ENCODE peak calls at places on chromosome 2, in four cellular contexts. C is ovary, V is PC-3, J is endothelial cell of umbilical vein. Q is an unnamed sample.
A peak's percentile ranks its signal among the peaks of the same experiment; 100 is the strongest.

GRCh38 chr2:21367421-21367820 is 243.7 kb downstream of the TDRD15 start:
- DNase-seq in J (no peak), V (peak; percentile 19), C (no peak), Q (no peak)

GRCh38 chr2:157866202-157866601 is 9.9 kb downstream of the ACVR1 start:
- DNase-seq in J (peak; percentile 75), C (no peak), V (peak; percentile 13), Q (no peak)

GRCh38 chr2:104969564-104969963 is 68.3 kb upstream of the MRPS9 start:
- DNase-seq in J (no peak), V (peak; percentile 75), C (no peak), Q (no peak)

GRCh38 chr2:675051-675450 is 2.2 kb downstream of the TMEM18 start:
- DNase-seq in V (no peak), C (no peak), J (no peak), Q (no peak)

GRCh38 chr2:3254438-3254941 is 123.1 kb downstream of the EIPR1 start:
- DNase-seq in J (no peak), C (no peak), V (no peak), Q (no peak)

GRCh38 chr2:204074434-204074833 is 137.9 kb downstream of the ICOS start:
- DNase-seq in V (no peak), J (no peak), C (no peak), Q (peak; percentile 16)

GRCh38 chr2:2269989-2270562 is 61.0 kb downstream of the MYT1L start:
- DNase-seq in V (no peak), C (no peak), J (no peak), Q (no peak)

GRCh38 chr2:240512109-240512485 is 45.7 kb downstream of the ANKMY1 start:
- DNase-seq in J (no peak), V (no peak), C (no peak), Q (no peak)

GRCh38 chr2:53913721-53914120 is 54.0 kb upstream of the GPR75 start:
- DNase-seq in J (peak; percentile 91), V (no peak), C (no peak), Q (peak; percentile 23)

GRCh38 chr2:121501554-121501953 is 29.1 kb upstream of the RNU4ATAC start:
- DNase-seq in J (no peak), C (no peak), V (peak; percentile 64), Q (no peak)

GRCh38 chr2:67130526-67131309 is 266.4 kb upstream of the ETAA1 start:
- DNase-seq in J (peak; percentile 94), C (no peak), V (peak; percentile 16), Q (no peak)

GRCh38 chr2:120678251-120678650 is 57.4 kb upstream of the GLI2 start:
- DNase-seq in C (no peak), J (no peak), V (peak; percentile 13), Q (peak; percentile 32)

GRCh38 chr2:73952499-73953446 is 26.1 kb downstream of the DGUOK start:
- DNase-seq in J (peak; percentile 26), V (peak; percentile 9), C (no peak), Q (no peak)

GRCh38 chr2:80303006-80303741 is 1.4 kb downstream of the LRRTM1 start:
- DNase-seq in V (no peak), C (no peak), J (no peak), Q (no peak)

GRCh38 chr2:1489486-1489885 is 76.2 kb downstream of the TPO start:
- DNase-seq in J (no peak), C (no peak), V (no peak), Q (no peak)

GRCh38 chr2:170408461-170409163 is 230.7 kb downstream of the MYO3B start:
- DNase-seq in C (no peak), J (peak; percentile 13), V (no peak), Q (no peak)

GRCh38 chr2:118859157-118859770 is 11.8 kb upstream of the EN1 start:
- DNase-seq in J (no peak), V (no peak), C (no peak), Q (no peak)

GRCh38 chr2:56314809-56315208 is 131.0 kb downstream of the CCDC85A start:
- DNase-seq in J (no peak), C (no peak), V (no peak), Q (no peak)

GRCh38 chr2:223560704-223561435 is 41.3 kb downstream of the SCG2 start:
- DNase-seq in C (no peak), J (no peak), V (peak; percentile 72), Q (no peak)

GRCh38 chr2:84243788-84244627 is 215.1 kb downstream of the SUCLG1 start:
- DNase-seq in J (no peak), C (no peak), V (no peak), Q (no peak)

GRCh38 chr2:151782378-151783132 is 45.7 kb downstream of the ARL5A start:
- DNase-seq in C (no peak), J (no peak), V (no peak), Q (no peak)

GRCh38 chr2:190355968-190356657 is 12.7 kb downstream of the INPP1 start:
- DNase-seq in J (no peak), C (no peak), V (no peak), Q (no peak)

GRCh38 chr2:70113396-70114100 is 26.3 kb downstream of the PCBP1 start:
- DNase-seq in C (no peak), J (no peak), V (no peak), Q (no peak)

GRCh38 chr2:121777699-121778058 is 22.2 kb downstream of the TSN start:
- DNase-seq in J (peak; percentile 67), V (peak; percentile 93), C (no peak), Q (no peak)

GRCh38 chr2:240050278-240050677 is 3.0 kb downstream of the OR6B3 start:
- DNase-seq in J (no peak), C (no peak), V (no peak), Q (no peak)

GRCh38 chr2:109365131-109365530 is 236.1 kb downstream of the SH3RF3 start:
- DNase-seq in J (no peak), C (no peak), V (no peak), Q (no peak)

GRCh38 chr2:32711219-32711618 is 83.4 kb downstream of the TTC27 start:
- DNase-seq in J (peak; percentile 93), V (peak; percentile 90), C (no peak), Q (no peak)

GRCh38 chr2:196289000-196289399 is 117.6 kb upstream of the STK17B start:
- DNase-seq in V (no peak), J (no peak), C (no peak), Q (no peak)

GRCh38 chr2:196290569-196290968 is 119.2 kb upstream of the STK17B start:
- DNase-seq in C (no peak), J (no peak), V (no peak), Q (no peak)

GRCh38 chr2:196291418-196291817 is 120.0 kb upstream of the STK17B start:
- DNase-seq in J (no peak), C (no peak), V (peak; percentile 89), Q (no peak)

GRCh38 chr2:196291873-196292800 is 120.8 kb upstream of the STK17B start:
- DNase-seq in C (no peak), V (peak; percentile 99), J (no peak), Q (no peak)

DNA sequence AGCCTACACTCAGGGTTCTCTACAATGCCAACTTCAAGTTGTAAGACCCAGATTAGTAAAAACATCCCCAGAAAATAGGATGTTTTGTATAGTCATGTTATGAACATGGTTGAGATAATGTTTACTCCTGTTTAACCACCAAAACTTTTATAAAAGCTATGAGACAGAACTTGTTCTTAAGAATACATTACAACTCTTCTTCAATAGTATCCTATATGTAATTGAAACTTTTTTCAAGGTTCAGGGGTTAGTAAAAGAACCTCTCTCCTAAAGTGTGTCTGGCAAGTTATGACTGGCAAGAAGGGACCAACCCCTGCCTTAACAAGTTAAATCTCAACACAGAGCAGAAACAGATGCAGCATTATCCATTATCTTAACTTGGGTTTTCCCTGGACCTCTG is 118.8 kb upstream of the STK17B start:
- DNase-seq in J (no peak), C (no peak), V (no peak), Q (no peak)
- H3K4me3 ChIP-seq in J (no peak overlapping the region), C (no peak overlapping the region), V (no peak overlapping the region), Q (no peak overlapping the region)

GRCh38 chr2:130389363-130389762 is 33.5 kb downstream of the PTPN18 start:
- DNase-seq in C (no peak), V (no peak), J (no peak), Q (no peak)

GRCh38 chr2:130390460-130391057 is 34.7 kb downstream of the PTPN18 start:
- DNase-seq in J (no peak), V (no peak), C (peak; percentile 43), Q (no peak)

GRCh38 chr2:130389783-130390182 is 33.9 kb downstream of the PTPN18 start:
- DNase-seq in V (no peak), J (no peak), C (no peak), Q (no peak)

GRCh38 chr2:130391872-130392670 is 36.2 kb downstream of the PTPN18 start:
- DNase-seq in C (no peak), V (no peak), J (no peak), Q (no peak)

GRCh38 chr2:130391058-130391871 is 35.4 kb downstream of the PTPN18 start:
- DNase-seq in C (peak; percentile 77), V (peak; percentile 74), J (peak; percentile 77), Q (no peak)
- H3K4me3 ChIP-seq in C (peak overlapping the region; percentile 83), V (peak overlapping the region; percentile 78), J (peak overlapping the region; percentile 39), Q (peak overlapping the region; percentile 76)

GRCh38 chr2:88053301-88053700 is 2.3 kb downstream of the KRCC1 start:
- DNase-seq in V (no peak), C (no peak), J (peak; percentile 34), Q (peak; percentile 82)
- H3K4me3 ChIP-seq in V (no peak overlapping the region), C (no peak overlapping the region), J (peak overlapping the region; percentile 12), Q (no peak overlapping the region)

GRCh38 chr2:232278534-232278933 is 100.0 kb upstream of the ALPP start:
- DNase-seq in J (no peak), V (peak; percentile 54), C (no peak), Q (no peak)

GRCh38 chr2:232276739-232277313 is 101.7 kb upstream of the ALPP start:
- DNase-seq in V (no peak), J (no peak), C (no peak), Q (no peak)

GRCh38 chr2:232273903-232274598 is 104.5 kb upstream of the ALPP start:
- DNase-seq in C (no peak), V (no peak), J (no peak), Q (no peak)

GRCh38 chr2:232276084-232276738 is 102.3 kb upstream of the ALPP start:
- DNase-seq in C (no peak), J (no peak), V (no peak), Q (no peak)

DNA sequence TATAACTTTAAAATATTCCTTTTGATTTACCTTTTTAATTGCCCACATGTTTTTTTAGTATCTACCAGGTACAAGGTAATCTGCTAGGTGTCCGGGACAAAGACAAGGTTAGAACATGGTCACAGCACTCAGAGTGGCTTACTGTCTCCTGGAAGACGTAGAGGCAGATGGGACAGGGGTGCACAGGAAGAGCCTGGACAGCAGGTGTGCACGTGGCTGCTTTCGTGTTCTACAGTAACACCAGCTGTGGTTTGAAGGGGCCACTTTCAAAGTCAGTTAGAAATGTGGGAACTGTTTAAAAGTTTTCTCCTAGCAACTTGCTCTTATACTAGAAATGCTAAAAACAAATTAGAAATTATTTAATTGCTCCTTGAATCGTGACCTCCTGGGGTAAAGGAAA is 102.9 kb upstream of the ALPP start:
- DNase-seq in C (no peak), V (no peak), J (no peak), Q (no peak)
- H3K4me3 ChIP-seq in C (no peak overlapping the region), V (no peak overlapping the region), J (no peak overlapping the region), Q (no peak overlapping the region)

GRCh38 chr2:161246301-161246700 is 61.9 kb upstream of the PSMD14 start:
- DNase-seq in C (no peak), J (no peak), V (no peak), Q (no peak)
- H3K4me3 ChIP-seq in C (no peak overlapping the region), J (no peak overlapping the region), V (no peak overlapping the region), Q (no peak overlapping the region)

GRCh38 chr2:11045294-11045693 is 110.0 kb upstream of the SLC66A3 start:
- DNase-seq in C (no peak), J (no peak), V (no peak), Q (no peak)
- H3K4me3 ChIP-seq in C (no peak overlapping the region), J (no peak overlapping the region), V (no peak overlapping the region), Q (no peak overlapping the region)

GRCh38 chr2:197308635-197309368 is 1.8 kb downstream of the ANKRD44 start:
- DNase-seq in C (no peak), J (no peak), V (no peak), Q (no peak)
- H3K4me3 ChIP-seq in C (peak overlapping the region; percentile 52), J (no peak overlapping the region), V (no peak overlapping the region), Q (no peak overlapping the region)

Q was measured in AG09309.